ENCODE peak calls at places on chromosomes 16 and 17, in nine cellular contexts. One of them, this sample, is unnamed.

GRCh38 chr17:51079049-51079448 is 41.6 kb downstream of the SPAG9 start:
- DNase-seq in T-helper 9 cell: no peak
- DNase-seq in Caco-2: no peak
- DNase-seq in ovary: no peak
- DNase-seq in activated B cell treated with CpG ODN at 0.5 μM for 24 hours: no peak
- DNase-seq in foreskin fibroblast: peak
- DNase-seq in SHP77: no peak
- DNase-seq in fibroblast of the conjunctiva: peak
- DNase-seq in aorta: no peak
- DNase-seq in this sample: no peak

GRCh38 chr17:62998665-62999393 is 32.8 kb downstream of the TANC2 start:
- DNase-seq in fibroblast of the conjunctiva: no peak
- DNase-seq in SHP77: no peak
- DNase-seq in Caco-2: no peak
- DNase-seq in foreskin fibroblast: no peak
- DNase-seq in aorta: no peak
- DNase-seq in activated B cell treated with CpG ODN at 0.5 μM for 24 hours: no peak
- DNase-seq in ovary: no peak
- DNase-seq in T-helper 9 cell: no peak
- DNase-seq in this sample: no peak

GRCh38 chr17:332558-333322 is 19.9 kb downstream of the RPH3AL start:
- DNase-seq in T-helper 9 cell: no peak
- DNase-seq in SHP77: no peak
- DNase-seq in foreskin fibroblast: no peak
- DNase-seq in Caco-2: peak
- DNase-seq in ovary: peak
- DNase-seq in fibroblast of the conjunctiva: no peak
- DNase-seq in aorta: peak
- DNase-seq in activated B cell treated with CpG ODN at 0.5 μM for 24 hours: no peak
- DNase-seq in this sample: no peak

GRCh38 chr17:1484586-1485310 is 7.7 kb downstream of the MYO1C start:
- DNase-seq in Caco-2: peak
- DNase-seq in T-helper 9 cell: peak
- DNase-seq in fibroblast of the conjunctiva: no peak
- DNase-seq in foreskin fibroblast: peak
- DNase-seq in activated B cell treated with CpG ODN at 0.5 μM for 24 hours: peak
- DNase-seq in aorta: peak
- DNase-seq in ovary: peak
- DNase-seq in SHP77: peak
- DNase-seq in this sample: peak

GRCh38 chr16:78289844-78290277 is 190.4 kb downstream of the WWOX start:
- DNase-seq in Caco-2: no peak
- DNase-seq in SHP77: peak
- DNase-seq in aorta: no peak
- DNase-seq in activated B cell treated with CpG ODN at 0.5 μM for 24 hours: no peak
- DNase-seq in T-helper 9 cell: no peak
- DNase-seq in fibroblast of the conjunctiva: no peak
- DNase-seq in foreskin fibroblast: no peak
- DNase-seq in ovary: no peak
- DNase-seq in this sample: no peak

GRCh38 chr17:81123052-81124048 is 42.0 kb upstream of the PVALEF start:
- DNase-seq in foreskin fibroblast: no peak
- DNase-seq in SHP77: peak
- DNase-seq in ovary: no peak
- DNase-seq in Caco-2: no peak
- DNase-seq in aorta: no peak
- DNase-seq in fibroblast of the conjunctiva: no peak
- DNase-seq in T-helper 9 cell: no peak
- DNase-seq in activated B cell treated with CpG ODN at 0.5 μM for 24 hours: no peak
- DNase-seq in this sample: no peak

GRCh38 chr17:27741361-27741861 is 58.9 kb downstream of the NOS2 start:
- DNase-seq in SHP77: no peak
- DNase-seq in fibroblast of the conjunctiva: no peak
- DNase-seq in foreskin fibroblast: peak
- DNase-seq in aorta: no peak
- DNase-seq in activated B cell treated with CpG ODN at 0.5 μM for 24 hours: no peak
- DNase-seq in T-helper 9 cell: no peak
- DNase-seq in Caco-2: peak
- DNase-seq in ovary: no peak
- DNase-seq in this sample: no peak

GRCh38 chr17:48722201-48722907 is at the start of gene PRAC1:
- DNase-seq in T-helper 9 cell: no peak
- DNase-seq in SHP77: no peak
- DNase-seq in fibroblast of the conjunctiva: no peak
- DNase-seq in Caco-2: no peak
- DNase-seq in activated B cell treated with CpG ODN at 0.5 μM for 24 hours: no peak
- DNase-seq in aorta: no peak
- DNase-seq in ovary: no peak
- DNase-seq in foreskin fibroblast: no peak
- DNase-seq in this sample: no peak

GRCh38 chr17:9324864-9325263 is 250.8 kb downstream of the STX8 start:
- DNase-seq in aorta: no peak
- DNase-seq in SHP77: peak
- DNase-seq in activated B cell treated with CpG ODN at 0.5 μM for 24 hours: no peak
- DNase-seq in foreskin fibroblast: no peak
- DNase-seq in Caco-2: no peak
- DNase-seq in T-helper 9 cell: no peak
- DNase-seq in ovary: no peak
- DNase-seq in fibroblast of the conjunctiva: no peak
- DNase-seq in this sample: no peak

GRCh38 chr17:40430272-40431230 is 12.7 kb upstream of the IGFBP4 start:
- DNase-seq in foreskin fibroblast: no peak
- DNase-seq in Caco-2: peak
- DNase-seq in activated B cell treated with CpG ODN at 0.5 μM for 24 hours: no peak
- DNase-seq in aorta: no peak
- DNase-seq in SHP77: no peak
- DNase-seq in fibroblast of the conjunctiva: no peak
- DNase-seq in T-helper 9 cell: no peak
- DNase-seq in ovary: no peak
- DNase-seq in this sample: no peak

GRCh38 chr16:86251682-86252081 is 258.6 kb upstream of the FOXF1 start:
- DNase-seq in ovary: no peak
- DNase-seq in T-helper 9 cell: no peak
- DNase-seq in activated B cell treated with CpG ODN at 0.5 μM for 24 hours: no peak
- DNase-seq in Caco-2: no peak
- DNase-seq in SHP77: no peak
- DNase-seq in fibroblast of the conjunctiva: no peak
- DNase-seq in foreskin fibroblast: no peak
- DNase-seq in aorta: no peak
- DNase-seq in this sample: no peak

GRCh38 chr16:15032547-15033308 is 23.1 kb downstream of the NTAN1 start:
- DNase-seq in Caco-2: no peak
- DNase-seq in T-helper 9 cell: no peak
- DNase-seq in ovary: no peak
- DNase-seq in activated B cell treated with CpG ODN at 0.5 μM for 24 hours: no peak
- DNase-seq in aorta: no peak
- DNase-seq in foreskin fibroblast: no peak
- DNase-seq in SHP77: no peak
- DNase-seq in fibroblast of the conjunctiva: no peak
- DNase-seq in this sample: no peak

GRCh38 chr16:81803332-81803731 is 24.2 kb downstream of the PLCG2 start:
- DNase-seq in T-helper 9 cell: no peak
- DNase-seq in Caco-2: no peak
- DNase-seq in fibroblast of the conjunctiva: no peak
- DNase-seq in foreskin fibroblast: no peak
- DNase-seq in aorta: no peak
- DNase-seq in activated B cell treated with CpG ODN at 0.5 μM for 24 hours: no peak
- DNase-seq in SHP77: no peak
- DNase-seq in ovary: no peak
- DNase-seq in this sample: no peak

GRCh38 chr17:77756846-77757610 is 201.5 kb upstream of the TNRC6C start:
- DNase-seq in SHP77: no peak
- DNase-seq in T-helper 9 cell: no peak
- DNase-seq in fibroblast of the conjunctiva: no peak
- DNase-seq in Caco-2: no peak
- DNase-seq in aorta: no peak
- DNase-seq in foreskin fibroblast: no peak
- DNase-seq in ovary: no peak
- DNase-seq in activated B cell treated with CpG ODN at 0.5 μM for 24 hours: no peak
- DNase-seq in this sample: no peak

GRCh38 chr17:69858460-69858859 is 216.6 kb upstream of the KCNJ16 start:
- DNase-seq in ovary: no peak
- DNase-seq in T-helper 9 cell: no peak
- DNase-seq in Caco-2: no peak
- DNase-seq in foreskin fibroblast: peak
- DNase-seq in fibroblast of the conjunctiva: no peak
- DNase-seq in aorta: no peak
- DNase-seq in activated B cell treated with CpG ODN at 0.5 μM for 24 hours: no peak
- DNase-seq in SHP77: no peak
- DNase-seq in this sample: no peak

GRCh38 chr17:39757931-39758873 is 20.5 kb downstream of the GRB7 start:
- DNase-seq in SHP77: no peak
- DNase-seq in fibroblast of the conjunctiva: no peak
- DNase-seq in T-helper 9 cell: peak
- DNase-seq in activated B cell treated with CpG ODN at 0.5 μM for 24 hours: no peak
- DNase-seq in aorta: no peak
- DNase-seq in ovary: no peak
- DNase-seq in foreskin fibroblast: no peak
- DNase-seq in Caco-2: no peak
- DNase-seq in this sample: peak

GRCh38 chr17:81035389-81036127 is 607 bp downstream of the BAIAP2 start:
- DNase-seq in Caco-2: no peak
- DNase-seq in ovary: no peak
- DNase-seq in SHP77: no peak
- DNase-seq in fibroblast of the conjunctiva: no peak
- DNase-seq in aorta: no peak
- DNase-seq in T-helper 9 cell: no peak
- DNase-seq in activated B cell treated with CpG ODN at 0.5 μM for 24 hours: no peak
- DNase-seq in foreskin fibroblast: peak
- DNase-seq in this sample: no peak

GRCh38 chr16:59614466-59615240 is 880.5 kb upstream of the GOT2 start:
- DNase-seq in activated B cell treated with CpG ODN at 0.5 μM for 24 hours: no peak
- DNase-seq in T-helper 9 cell: no peak
- DNase-seq in fibroblast of the conjunctiva: no peak
- DNase-seq in SHP77: no peak
- DNase-seq in aorta: no peak
- DNase-seq in Caco-2: no peak
- DNase-seq in ovary: no peak
- DNase-seq in foreskin fibroblast: no peak
- DNase-seq in this sample: no peak

GRCh38 chr17:55846745-55847144 is 95.9 kb downstream of the PCTP start:
- DNase-seq in T-helper 9 cell: no peak
- DNase-seq in aorta: no peak
- DNase-seq in Caco-2: no peak
- DNase-seq in foreskin fibroblast: no peak
- DNase-seq in fibroblast of the conjunctiva: no peak
- DNase-seq in activated B cell treated with CpG ODN at 0.5 μM for 24 hours: no peak
- DNase-seq in SHP77: no peak
- DNase-seq in ovary: no peak
- DNase-seq in this sample: no peak